ENCODE peak calls at places on chromosomes 11 and 22, in ten cellular contexts. P is CD8-positive, alpha-beta T cell; A is coronary artery; Y is AG10803; I is mucosa of descending colon; U is keratinocyte; F is progenitor cell of endocrine pancreas; O is kidney; S is RWPE1; G is cardiac muscle cell. W is an unnamed sample.

GRCh38 chr11:69396948-69397307 is 84.5 kb upstream of the LINC01488 start:
- DNase-seq in S (no peak), G (no peak), I (no peak), A (no peak), F (no peak), O (peak; percentile 41), Y (no peak), U (no peak), P (no peak), W (no peak)

GRCh38 chr11:79406376-79406775 is 34.5 kb downstream of the TENM4 start:
- DNase-seq in P (no peak), I (no peak), S (no peak), G (no peak), O (no peak), F (no peak), Y (no peak), U (no peak), A (no peak), W (peak; percentile 50)

GRCh38 chr11:14357843-14358728 is 897 bp downstream of the RRAS2 start:
- DNase-seq in P (peak; percentile 60), A (peak; percentile 79), S (peak; percentile 60), Y (peak; percentile 68), G (peak; percentile 76), U (no peak), F (peak; percentile 60), I (peak; percentile 79), O (peak; percentile 85), W (peak; percentile 43)

GRCh38 chr11:34502949-34503348 is 10.6 kb downstream of the ELF5 start:
- DNase-seq in S (no peak), U (no peak), Y (no peak), F (no peak), P (no peak), A (no peak), O (no peak), I (no peak), G (no peak), W (no peak)

GRCh38 chr22:39956932-39957664 is 3.1 kb upstream of the TMA7B start:
- DNase-seq in U (no peak), S (no peak), P (no peak), G (no peak), Y (no peak), I (no peak), O (no peak), F (no peak), A (no peak), W (peak; percentile 40)

GRCh38 chr11:61281581-61282250 is 13.4 kb downstream of the VWCE start:
- DNase-seq in A (no peak), O (no peak), F (peak; percentile 39), S (peak; percentile 82), U (peak; percentile 76), Y (no peak), G (peak; percentile 58), P (no peak), I (peak; percentile 90), W (peak; percentile 55)

GRCh38 chr22:27137809-27138400 is 480.5 kb downstream of the MIAT start:
- DNase-seq in P (no peak), G (no peak), F (no peak), I (no peak), A (no peak), U (no peak), O (no peak), S (no peak), Y (no peak), W (no peak)

GRCh38 chr22:19291580-19292261 is at the start of gene CLTCL1:
- DNase-seq in S (peak; percentile 88), G (peak; percentile 85), A (peak; percentile 82), O (peak; percentile 95), U (no peak), I (peak; percentile 88), P (peak; percentile 83), Y (peak; percentile 72), F (peak; percentile 84), W (peak; percentile 99)

GRCh38 chr11:132941761-132942160 is 590.5 kb downstream of the OPCML start:
- DNase-seq in P (no peak), A (no peak), U (no peak), Y (no peak), F (no peak), O (no peak), S (no peak), I (no peak), G (no peak), W (no peak)

GRCh38 chr11:132942611-132943324 is 589.5 kb downstream of the OPCML start:
- DNase-seq in G (no peak), U (no peak), S (no peak), O (no peak), A (no peak), Y (no peak), F (no peak), I (no peak), P (no peak), W (no peak)

GRCh38 chr11:132944557-132944920 is 587.8 kb downstream of the OPCML start:
- DNase-seq in F (no peak), P (no peak), Y (no peak), O (no peak), G (no peak), S (no peak), A (no peak), I (no peak), U (no peak), W (no peak)

GRCh38 chr11:132943325-132943736 is 589.0 kb downstream of the OPCML start:
- DNase-seq in A (no peak), U (no peak), G (no peak), O (no peak), S (no peak), Y (peak; percentile 13), I (no peak), F (no peak), P (no peak), W (no peak)

DNA sequence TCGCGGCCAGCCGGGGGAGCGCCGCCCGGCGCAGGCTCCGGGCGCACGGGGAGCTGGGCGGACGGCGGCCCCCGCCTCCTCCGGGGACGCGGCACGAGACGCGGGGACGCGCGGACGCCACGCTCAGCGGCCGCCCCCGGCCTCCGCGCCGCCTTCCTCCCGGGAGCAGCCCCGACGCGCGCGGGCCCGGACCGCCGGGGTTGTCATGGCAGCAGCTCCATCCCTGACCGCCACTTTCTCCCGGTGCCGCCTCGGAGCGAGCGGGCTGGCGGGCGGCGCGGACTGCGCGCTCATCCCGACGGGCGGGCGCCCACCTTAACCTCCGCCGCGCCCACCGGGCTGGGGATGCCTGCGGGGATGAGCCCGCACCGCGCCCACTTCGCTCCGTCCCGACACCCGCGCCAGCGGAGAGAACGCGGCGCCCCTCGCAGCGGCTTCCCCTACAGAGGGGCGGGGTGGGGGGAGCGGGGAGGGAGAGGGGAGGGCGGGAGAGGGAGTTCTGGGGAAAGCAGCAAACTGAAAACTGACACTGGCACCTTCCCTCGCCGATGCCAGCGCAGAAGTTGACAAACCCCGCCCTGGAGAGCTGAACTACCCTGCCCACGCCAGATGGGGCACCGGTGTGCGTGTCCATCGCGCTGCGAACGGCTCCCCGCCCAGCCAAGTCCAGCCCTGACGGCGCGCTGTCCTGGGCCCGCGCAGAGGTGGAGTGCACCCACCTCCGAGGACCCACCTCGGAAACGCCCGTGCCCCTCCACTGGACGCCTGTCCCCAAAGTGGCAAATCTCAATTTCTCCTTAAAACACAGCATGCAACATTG is 588.4 kb downstream of the OPCML start:
- DNase-seq in O (peak; percentile 72), Y (peak; percentile 27), S (no peak), A (no peak), U (no peak), I (no peak), F (no peak), G (no peak), P (no peak), W (no peak)
- TF ChIP-seq CTCF in O (no peak), Y (peak; percentile 14), S (no peak), A (no peak), U (no peak), I (no peak), F (peak; percentile 18), G (peak; percentile 21), P (no peak), W (no peak)

GRCh38 chr11:36150986-36151385 is 138.2 kb downstream of the COMMD9 start:
- DNase-seq in P (no peak), A (peak; percentile 16), U (no peak), G (peak; percentile 36), Y (peak; percentile 23), F (no peak), I (no peak), O (no peak), S (no peak), W (no peak)

GRCh38 chr11:36151933-36152580 is 137.2 kb downstream of the COMMD9 start:
- DNase-seq in O (no peak), I (no peak), P (no peak), G (peak; percentile 60), Y (no peak), A (no peak), F (no peak), S (no peak), U (no peak), W (no peak)

GRCh38 chr11:36147491-36147890 is 141.7 kb downstream of the COMMD9 start:
- DNase-seq in F (no peak), P (no peak), S (no peak), G (no peak), I (no peak), O (no peak), A (no peak), Y (no peak), U (no peak), W (no peak)

GRCh38 chr11:36148701-36149100 is 140.5 kb downstream of the COMMD9 start:
- DNase-seq in O (no peak), A (peak; percentile 59), P (no peak), Y (no peak), I (no peak), G (no peak), S (no peak), F (no peak), U (no peak), W (no peak)

GRCh38 chr11:36149538-36150242 is 139.5 kb downstream of the COMMD9 start:
- DNase-seq in Y (peak; percentile 95), A (peak; percentile 77), U (peak; percentile 100), G (peak; percentile 97), S (peak; percentile 99), F (no peak), O (peak; percentile 87), I (peak; percentile 27), P (no peak), W (peak; percentile 66)
- TF ChIP-seq CTCF in Y (peak; percentile 60), A (no peak), U (peak; percentile 90), G (peak; percentile 56), S (no peak), F (peak; percentile 42), O (no peak), I (no peak), P (no peak), W (peak; percentile 41)

GRCh38 chr11:102064316-102064715 is 17.1 kb downstream of the CFAP300 start:
- DNase-seq in S (peak; percentile 44), Y (no peak), G (no peak), O (no peak), U (peak; percentile 48), A (no peak), I (no peak), P (no peak), F (no peak), W (no peak)

GRCh38 chr11:102062106-102062505 is 14.9 kb downstream of the CFAP300 start:
- DNase-seq in I (no peak), A (no peak), O (no peak), F (no peak), U (no peak), P (no peak), Y (no peak), G (no peak), S (no peak), W (no peak)

GRCh38 chr11:102061276-102061675 is 14.0 kb downstream of the CFAP300 start:
- DNase-seq in G (peak; percentile 48), S (no peak), Y (no peak), P (no peak), A (no peak), F (no peak), I (no peak), U (no peak), O (no peak), W (no peak)
- TF ChIP-seq CTCF in G (peak; percentile 50), S (no peak), Y (no peak), P (no peak), A (no peak), F (peak; percentile 19), I (no peak), U (no peak), O (peak; percentile 3), W (no peak)

DNA sequence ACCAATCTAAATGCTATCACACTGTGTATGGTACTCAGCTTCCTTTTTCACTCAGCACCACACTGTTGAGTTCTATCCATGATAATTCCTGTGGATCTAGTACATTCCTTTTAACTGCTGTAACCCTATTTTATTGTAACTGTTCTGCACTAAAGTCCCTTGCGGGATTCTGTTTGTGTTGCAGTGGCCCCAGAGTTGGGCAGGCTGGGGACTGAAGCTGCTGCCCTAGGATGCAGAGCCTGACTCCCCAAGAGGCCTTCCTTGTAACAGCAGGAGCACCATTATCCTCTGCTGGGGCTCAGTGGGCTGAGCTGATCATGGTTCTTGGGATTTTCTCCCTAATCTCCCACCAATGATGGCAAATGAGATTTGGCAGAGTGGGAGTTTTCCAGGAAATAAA is 77.7 kb downstream of the CABIN1 start:
- DNase-seq in P (no peak), Y (peak; percentile 51), I (no peak), A (peak; percentile 11), G (no peak), F (no peak), S (no peak), U (no peak), O (peak; percentile 8), W (no peak)
- TF ChIP-seq CTCF in P (no peak), Y (peak; percentile 27), I (no peak), A (no peak), G (no peak), F (no peak), S (no peak), U (no peak), O (no peak), W (no peak)

W was measured in GM10248.